ENCODE peak calls at places on chromosomes 6 and 20, in four cellular contexts. Y, I, B and S are unnamed samples.

GRCh38 chr6:135535989-135536414 is 38.5 kb upstream of the AHI1 start:
- DNase-seq in Y (peak), I (peak), B (peak), S (peak)

GRCh38 chr6:96626749-96627353 is 63.9 kb downstream of the FHL5 start:
- DNase-seq in I (peak), B (no peak), Y (peak), S (peak)

GRCh38 chr6:139533573-139534471 is 159.4 kb upstream of the CITED2 start:
- DNase-seq in Y (peak), B (no peak), I (no peak), S (peak)

GRCh38 chr6:1063671-1064355 is 248.1 kb upstream of the FOXQ1 start:
- DNase-seq in B (no peak), I (no peak), Y (peak), S (no peak)

GRCh38 chr6:71387179-71387578 is 98.6 kb downstream of the OGFRL1 start:
- DNase-seq in I (no peak), Y (peak), B (no peak), S (no peak)

GRCh38 chr6:7157752-7158616 is 50.2 kb downstream of the RREB1 start:
- DNase-seq in Y (peak), B (no peak), I (no peak), S (peak)

GRCh38 chr20:3679749-3680700 is 1.8 kb downstream of the ADAM33 start:
- DNase-seq in Y (peak), I (no peak), B (no peak), S (peak)

GRCh38 chr20:23349338-23350006 is 1.1 kb upstream of the NXT1 start:
- DNase-seq in I (peak), Y (peak), B (no peak), S (no peak)

GRCh38 chr20:34364013-34364382 is 925 bp downstream of the ITCH start:
- DNase-seq in Y (peak), B (peak), I (no peak), S (peak)

GRCh38 chr6:119602215-119603178 is 252.9 kb upstream of the MAN1A1 start:
- DNase-seq in I (no peak), B (no peak), Y (peak), S (peak)

GRCh38 chr6:170137176-170137891 is 153.5 kb downstream of the DLL1 start:
- DNase-seq in I (no peak), Y (no peak), B (no peak), S (no peak)

GRCh38 chr20:45893831-45894230 is 2.7 kb downstream of the CTSA start:
- DNase-seq in Y (no peak), B (no peak), I (no peak), S (no peak)

GRCh38 chr6:159762681-159763293 is 942 bp downstream of the ACAT2 start:
- DNase-seq in I (no peak), B (peak), Y (peak), S (no peak)

GRCh38 chr6:159451051-159451450 is 242.0 kb downstream of the SOD2 start:
- DNase-seq in Y (peak), I (no peak), B (no peak), S (peak)

GRCh38 chr6:7991992-7992815 is 72.0 kb downstream of the BLOC1S5 start:
- DNase-seq in I (peak), Y (peak), B (no peak), S (peak)

GRCh38 chr6:109456710-109457595 is 1.4 kb upstream of the MICAL1 start:
- DNase-seq in I (peak), Y (peak), B (no peak), S (peak)

GRCh38 chr20:46977909-46978588 is 83.4 kb downstream of the EYA2 start:
- DNase-seq in B (no peak), I (no peak), Y (no peak), S (no peak)

GRCh38 chr6:115717472-115717871 is 343.2 kb downstream of the FRK start:
- DNase-seq in I (no peak), B (no peak), Y (no peak), S (no peak)

GRCh38 chr20:41617059-41617921 is 887 bp downstream of the CHD6 start:
- DNase-seq in I (peak), B (no peak), Y (peak), S (peak)

GRCh38 chr6:143570147-143570853 is 58.8 kb upstream of the FUCA2 start:
- DNase-seq in I (no peak), B (no peak), Y (no peak), S (no peak)

GRCh38 chr20:30811896-30812671 is 445.4 kb upstream of the DEFB115 start:
- DNase-seq in I (peak), Y (peak), B (no peak), S (peak)

GRCh38 chr6:57216235-57217101 is 5.6 kb downstream of the RAB23 start:
- DNase-seq in I (no peak), B (no peak), Y (peak), S (peak)

GRCh38 chr20:47675190-47676142 is 109.8 kb downstream of the SULF2 start:
- DNase-seq in I (no peak), B (no peak), Y (no peak), S (no peak)

GRCh38 chr6:33975631-33976424 is 170.1 kb downstream of the GRM4 start:
- DNase-seq in Y (no peak), I (no peak), B (no peak), S (no peak)

GRCh38 chr20:14235355-14235754 is 102.1 kb downstream of the FLRT3 start:
- DNase-seq in I (no peak), Y (peak), B (no peak), S (peak)

GRCh38 chr20:38278150-38278549 is 17.6 kb upstream of the KIAA1755 start:
- DNase-seq in Y (no peak), B (peak), I (no peak), S (no peak)

GRCh38 chr6:15522856-15523529 is 139.8 kb downstream of the DTNBP1 start:
- DNase-seq in B (no peak), Y (no peak), I (no peak), S (no peak)

GRCh38 chr6:24205020-24205492 is 79.0 kb downstream of the NRSN1 start:
- DNase-seq in B (no peak), I (peak), Y (peak), S (peak)

GRCh38 chr6:15793288-15793687 is 130.5 kb upstream of the DTNBP1 start:
- DNase-seq in B (no peak), I (no peak), Y (peak), S (peak)

GRCh38 chr6:3231213-3232016 is 4.0 kb upstream of the TUBB2B start:
- DNase-seq in Y (peak), I (peak), B (no peak), S (peak)